ENCODE peak calls at places on chromosomes 3 and 15, in five cellular contexts. X is transverse colon, S is cardiac fibroblast, V is bronchial epithelial cell, L is nephron progenitor cell. H is an unnamed sample.

GRCh38 chr3:9217784-9218513 is 31.5 kb downstream of the SRGAP3 start:
- DNase-seq in X (no peak), S (no peak), V (no peak), L (no peak), H (no peak)

GRCh38 chr3:14234197-14235002 is 55.8 kb downstream of the LSM3 start:
- DNase-seq in X (peak; percentile 73), S (peak; percentile 41), V (peak; percentile 94), L (no peak), H (peak; percentile 93)

GRCh38 chr3:9020396-9020795 is 57.1 kb upstream of the RAD18 start:
- DNase-seq in X (no peak), S (no peak), V (no peak), L (no peak), H (no peak)

GRCh38 chr3:191963182-191963581 is 502.2 kb downstream of the PYDC2 start:
- DNase-seq in X (no peak), S (no peak), V (peak; percentile 23), L (no peak), H (no peak)

GRCh38 chr15:42549052-42549491 is 434 bp downstream of the HAUS2 start:
- DNase-seq in X (peak; percentile 16), S (peak; percentile 35), V (peak; percentile 35), L (no peak), H (peak; percentile 30)

GRCh38 chr3:116614795-116615362 is 94.7 kb upstream of the TUSC7 start:
- DNase-seq in X (no peak), S (no peak), V (peak; percentile 29), L (no peak), H (no peak)

GRCh38 chr3:195907730-195908438 is 467 bp downstream of the TNK2 start:
- DNase-seq in X (peak; percentile 71), S (peak; percentile 21), V (no peak), L (no peak), H (peak; percentile 85)

GRCh38 chr3:10322355-10322715 is 1.4 kb upstream of the SEC13 start:
- DNase-seq in X (no peak), S (no peak), V (peak; percentile 20), L (no peak), H (no peak)

GRCh38 chr3:38117748-38118420 is 19.0 kb downstream of the ACAA1 start:
- DNase-seq in X (peak; percentile 76), S (peak; percentile 70), V (peak; percentile 57), L (peak; percentile 37), H (peak; percentile 70)

GRCh38 chr3:183050706-183051105 is 48.6 kb downstream of the MCCC1 start:
- DNase-seq in X (no peak), S (no peak), V (peak; percentile 2), L (no peak), H (no peak)

GRCh38 chr15:91214675-91215590 is 114.9 kb downstream of the SV2B start:
- DNase-seq in X (no peak), S (no peak), V (no peak), L (no peak), H (no peak)

GRCh38 chr3:14761121-14761672 is 57.6 kb upstream of the FGD5 start:
- DNase-seq in X (no peak), S (no peak), V (no peak), L (no peak), H (no peak)

GRCh38 chr3:139935866-139936817 is 1.2 kb downstream of the CLSTN2 start:
- DNase-seq in X (no peak), S (peak; percentile 3), V (no peak), L (peak; percentile 61), H (peak; percentile 13)

GRCh38 chr15:45919806-45920205 is 285.0 kb downstream of the SQOR start:
- DNase-seq in X (no peak), S (peak; percentile 73), V (peak; percentile 98), L (no peak), H (no peak)

GRCh38 chr3:37712918-37713819 is 148.5 kb upstream of the CTDSPL start:
- DNase-seq in X (no peak), S (peak; percentile 66), V (peak; percentile 36), L (no peak), H (peak; percentile 42)

GRCh38 chr3:159169828-159170227 is 368.0 kb downstream of the MFSD1 start:
- DNase-seq in X (no peak), S (peak; percentile 24), V (peak; percentile 92), L (no peak), H (no peak)

GRCh38 chr3:116770815-116771450 is 61.4 kb downstream of the TUSC7 start:
- DNase-seq in X (peak; percentile 66), S (peak; percentile 82), V (peak; percentile 75), L (peak; percentile 78), H (peak; percentile 54)

GRCh38 chr15:72507402-72507801 is 33.3 kb downstream of the ARIH1 start:
- DNase-seq in X (no peak), S (no peak), V (no peak), L (no peak), H (no peak)

GRCh38 chr3:143016321-143016972 is 15.1 kb downstream of the U2SURP start:
- DNase-seq in X (no peak), S (no peak), V (peak; percentile 48), L (no peak), H (no peak)

DNA sequence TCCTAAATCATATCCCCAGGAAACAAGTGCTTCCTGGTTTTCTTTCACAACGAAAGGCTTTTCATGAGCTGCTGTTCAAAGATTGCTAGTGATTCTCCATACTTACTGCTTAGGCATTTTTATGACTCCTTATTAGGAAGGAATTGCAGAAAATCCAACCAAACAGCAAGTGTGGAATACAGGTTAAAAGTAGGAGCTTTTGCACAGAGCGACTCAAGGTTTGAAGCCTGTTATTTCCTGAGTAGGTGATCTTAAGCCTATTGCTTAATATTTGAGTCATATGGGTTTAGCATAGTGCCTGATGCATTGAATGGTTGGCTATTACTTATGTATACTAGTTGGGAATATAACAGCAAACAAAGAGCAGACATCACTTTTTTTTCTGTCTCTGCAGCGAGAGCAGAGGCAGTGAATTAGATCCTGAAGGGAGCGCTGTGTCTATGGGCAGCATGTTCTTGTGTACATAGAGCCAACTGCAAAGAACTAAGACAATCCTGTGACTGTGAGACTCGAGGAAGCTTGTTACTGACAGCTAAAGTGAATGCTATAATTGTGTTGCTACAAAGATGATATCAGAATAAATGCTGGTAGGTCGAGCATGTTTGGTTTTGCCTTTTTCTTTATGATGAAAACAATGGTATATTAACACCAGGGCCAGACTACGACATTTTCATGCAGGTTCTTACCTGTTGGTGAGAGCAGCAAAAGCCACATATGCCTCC is 6.3 kb downstream of the TM4SF1 start:
- DNase-seq in X (no peak), S (peak; percentile 64), V (peak; percentile 90), L (no peak), H (no peak)
- TF ChIP-seq CTCF in X (no peak), S (no peak), V (peak; percentile 47), L (no peak), H (no peak)

GRCh38 chr3:184239710-184240109 is 9.1 kb downstream of the ALG3 start:
- DNase-seq in X (no peak), S (no peak), V (no peak), L (no peak), H (no peak)

GRCh38 chr3:184239221-184239620 is 9.5 kb downstream of the ALG3 start:
- DNase-seq in X (no peak), S (no peak), V (no peak), L (no peak), H (no peak)

GRCh38 chr3:184241447-184242296 is 7.1 kb downstream of the ALG3 start:
- DNase-seq in X (peak; percentile 76), S (peak; percentile 64), V (peak; percentile 57), L (peak; percentile 28), H (peak; percentile 91)

GRCh38 chr3:184241141-184241446 is 7.7 kb downstream of the ALG3 start:
- DNase-seq in X (no peak), S (no peak), V (no peak), L (no peak), H (no peak)

DNA sequence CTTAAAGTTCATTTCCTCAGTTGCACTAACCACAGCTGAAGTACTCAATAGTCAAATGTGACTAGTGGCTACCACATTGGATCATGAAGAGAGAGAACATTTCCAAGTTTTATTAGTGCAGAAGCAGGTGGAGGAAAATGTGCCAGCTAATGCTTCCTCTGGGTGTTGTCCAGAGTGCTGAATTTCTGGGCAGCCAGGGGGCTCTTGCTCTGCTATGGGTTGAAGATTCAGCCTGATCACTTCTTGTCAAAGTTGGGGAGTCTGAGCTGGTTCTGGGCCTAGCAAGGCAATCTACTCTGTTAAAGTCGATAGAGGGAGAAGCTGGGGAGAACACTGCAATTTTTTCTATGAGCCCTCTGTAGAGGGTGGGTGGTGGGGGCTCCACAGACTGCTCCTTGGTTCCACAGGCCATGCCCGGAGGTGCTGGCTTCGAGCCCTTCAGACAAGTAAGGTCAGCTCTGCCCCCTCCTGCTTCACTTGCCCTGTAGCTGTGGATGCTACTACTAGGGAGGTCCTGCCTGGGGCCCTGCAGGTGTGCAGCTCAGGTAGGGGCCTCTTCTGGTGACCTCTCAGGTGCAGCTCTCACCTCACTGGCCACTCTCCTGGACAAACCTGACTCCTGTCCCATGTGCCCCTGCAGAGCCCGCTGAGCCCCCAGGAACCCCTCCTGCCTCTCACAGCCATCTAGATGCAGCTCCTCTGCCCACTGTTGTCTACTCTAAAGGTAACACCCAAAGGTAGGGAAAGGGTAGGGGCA is 8.2 kb downstream of the ALG3 start:
- DNase-seq in X (no peak), S (peak; percentile 36), V (no peak), L (peak; percentile 56), H (no peak)
- TF ChIP-seq CTCF in X (no peak), S (no peak), V (no peak), L (no peak), H (no peak)

GRCh38 chr3:165259518-165260193 is 63.5 kb upstream of the SLITRK3 start:
- DNase-seq in X (no peak), S (peak; percentile 52), V (peak; percentile 72), L (no peak), H (no peak)

GRCh38 chr3:165256554-165256953 is 60.4 kb upstream of the SLITRK3 start:
- DNase-seq in X (no peak), S (no peak), V (no peak), L (no peak), H (no peak)

GRCh38 chr3:165254812-165255211 is 58.6 kb upstream of the SLITRK3 start:
- DNase-seq in X (no peak), S (peak; percentile 45), V (peak; percentile 66), L (no peak), H (no peak)
- TF ChIP-seq CTCF in X (peak; percentile 29), S (no peak), V (peak; percentile 22), L (peak; percentile 10), H (no peak)

DNA sequence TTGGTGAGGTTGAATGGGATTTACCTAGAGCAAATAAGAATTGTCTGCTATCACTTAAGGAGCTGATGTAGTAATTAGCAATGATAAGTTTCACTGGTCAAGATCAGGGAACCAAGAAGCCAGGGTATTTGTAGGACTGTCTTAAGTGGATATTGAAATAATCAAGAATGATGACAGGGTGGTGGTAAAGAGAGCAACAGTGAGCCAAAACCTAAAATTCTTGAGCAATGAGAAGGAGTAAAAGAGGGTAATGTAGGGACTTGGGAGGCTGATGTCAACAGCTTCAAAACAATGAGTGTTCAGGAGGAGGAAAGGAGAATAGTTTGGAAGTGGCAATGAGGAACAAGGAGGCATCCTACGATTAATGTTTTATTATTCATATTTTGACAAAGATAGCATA is 31.5 kb upstream of the SLC2A2 start:
- DNase-seq in X (no peak), S (peak; percentile 72), V (peak; percentile 7), L (no peak), H (no peak)
- TF ChIP-seq CTCF in X (no peak), S (no peak), V (no peak), L (no peak), H (no peak)

GRCh38 chr3:44861412-44862220 is at the start of gene TMEM42:
- DNase-seq in X (peak; percentile 90), S (peak; percentile 96), V (peak; percentile 71), L (peak; percentile 88), H (peak; percentile 88)
- TF ChIP-seq CTCF in X (peak; percentile 11), S (peak; percentile 13), V (peak; percentile 11), L (no peak), H (no peak)

H was measured in thyroid gland.